ENCODE peak calls at places on chromosomes 7 and 10, in eight cellular contexts. I is breast epithelium, Y is GM12865, A is nephron progenitor cell, F is HFFc6, U is foreskin fibroblast, C is suprapubic skin, R is lung. P is an unnamed sample.

GRCh38 chr7:39526676-39527075 is 39.5 kb upstream of the YAE1 start:
- DNase-seq in I (no peak), Y (no peak), A (no peak), F (no peak), U (peak), C (no peak), R (no peak), P (no peak)

GRCh38 chr10:77746313-77746712 is 108.7 kb upstream of the KCNMA1 start:
- DNase-seq in I (no peak), Y (no peak), A (no peak), F (peak), U (peak), C (no peak), R (no peak), P (no peak)

GRCh38 chr10:69045441-69046300 is 42.2 kb upstream of the SRGN start:
- DNase-seq in I (no peak), Y (peak), A (no peak), F (no peak), U (no peak), C (no peak), R (no peak), P (no peak)

GRCh38 chr7:158651968-158652555 is 52.5 kb downstream of the NCAPG2 start:
- DNase-seq in I (no peak), Y (no peak), A (peak), F (no peak), U (peak), C (no peak), R (no peak), P (no peak)

GRCh38 chr7:593324-594115 is 73.9 kb upstream of the PDGFA start:
- DNase-seq in I (no peak), Y (peak), A (no peak), F (no peak), U (no peak), C (no peak), R (no peak), P (no peak)

GRCh38 chr7:39712746-39713145 is 89.4 kb downstream of the RALA start:
- DNase-seq in I (no peak), Y (no peak), A (no peak), F (no peak), U (no peak), C (no peak), R (no peak), P (no peak)

GRCh38 chr10:97611473-97611872 is 21.8 kb downstream of the MORN4 start:
- DNase-seq in I (no peak), Y (no peak), A (no peak), F (no peak), U (no peak), C (no peak), R (no peak), P (no peak)

GRCh38 chr7:106552645-106553445 is 108.1 kb downstream of the CCDC71L start:
- DNase-seq in I (no peak), Y (peak), A (no peak), F (no peak), U (no peak), C (no peak), R (no peak), P (no peak)

GRCh38 chr10:71831646-71832552 is 19.2 kb downstream of the PSAP start:
- DNase-seq in I (no peak), Y (no peak), A (no peak), F (peak), U (peak), C (no peak), R (no peak), P (no peak)

GRCh38 chr7:112428715-112429114 is 21.5 kb upstream of the IFRD1 start:
- DNase-seq in I (no peak), Y (no peak), A (no peak), F (no peak), U (no peak), C (no peak), R (no peak), P (no peak)

GRCh38 chr7:69656890-69657289 is 58.6 kb downstream of the AUTS2 start:
- DNase-seq in I (no peak), Y (no peak), A (no peak), F (no peak), U (peak), C (peak), R (no peak), P (no peak)

GRCh38 chr10:17316488-17317170 is 88.6 kb downstream of the VIM start:
- DNase-seq in I (no peak), Y (peak), A (no peak), F (no peak), U (no peak), C (no peak), R (no peak), P (no peak)

GRCh38 chr10:86389441-86390193 is 23.0 kb upstream of the GRID1 start:
- DNase-seq in I (no peak), Y (peak), A (peak), F (no peak), U (peak), C (no peak), R (peak), P (no peak)

GRCh38 chr10:77202857-77203256 is 434.8 kb downstream of the KCNMA1 start:
- DNase-seq in I (no peak), Y (no peak), A (no peak), F (no peak), U (no peak), C (no peak), R (no peak), P (no peak)

GRCh38 chr7:119196183-119196582 is 971.7 kb downstream of the ANKRD7 start:
- DNase-seq in I (no peak), Y (no peak), A (no peak), F (no peak), U (no peak), C (no peak), R (no peak), P (no peak)

GRCh38 chr7:42454006-42454405 is 217.0 kb upstream of the GLI3 start:
- DNase-seq in I (no peak), Y (no peak), A (no peak), F (no peak), U (peak), C (no peak), R (no peak), P (no peak)

GRCh38 chr7:6409991-6410693 is 37.6 kb downstream of the DAGLB start:
- DNase-seq in I (no peak), Y (no peak), A (peak), F (no peak), U (no peak), C (no peak), R (no peak), P (no peak)

GRCh38 chr10:29479081-29479917 is 155.5 kb downstream of the SVIL start:
- DNase-seq in I (no peak), Y (peak), A (no peak), F (no peak), U (peak), C (no peak), R (no peak), P (peak)

GRCh38 chr7:28848906-28849305 is 109.2 kb downstream of the TRIL start:
- DNase-seq in I (no peak), Y (no peak), A (no peak), F (no peak), U (no peak), C (no peak), R (no peak), P (no peak)

GRCh38 chr7:138228764-138229163 is 152.5 kb downstream of the AKR1D1 start:
- DNase-seq in I (no peak), Y (no peak), A (no peak), F (no peak), U (no peak), C (no peak), R (no peak), P (no peak)

GRCh38 chr7:158530800-158531609 is 56.6 kb downstream of the PTPRN2 start:
- DNase-seq in I (no peak), Y (no peak), A (no peak), F (no peak), U (no peak), C (no peak), R (no peak), P (no peak)

GRCh38 chr10:44993922-44994751 is 6.6 kb upstream of the ZNF22 start:
- DNase-seq in I (no peak), Y (no peak), A (no peak), F (no peak), U (peak), C (no peak), R (no peak), P (no peak)

GRCh38 chr10:69483988-69484387 is 32.7 kb downstream of the TSPAN15 start:
- DNase-seq in I (no peak), Y (no peak), A (no peak), F (no peak), U (no peak), C (no peak), R (no peak), P (no peak)

GRCh38 chr10:23994459-23995046 is 214.4 kb upstream of the KIAA1217 start:
- DNase-seq in I (peak), Y (peak), A (peak), F (peak), U (peak), C (peak), R (peak), P (peak)

GRCh38 chr10:69101451-69102095 is 13.7 kb downstream of the SRGN start:
- DNase-seq in I (no peak), Y (no peak), A (no peak), F (peak), U (peak), C (peak), R (no peak), P (no peak)

GRCh38 chr7:124840435-124840834 is 74.8 kb upstream of the GPR37 start:
- DNase-seq in I (no peak), Y (no peak), A (no peak), F (no peak), U (no peak), C (no peak), R (no peak), P (no peak)

GRCh38 chr7:47132471-47132870 is 449.4 kb downstream of the TNS3 start:
- DNase-seq in I (no peak), Y (no peak), A (no peak), F (no peak), U (peak), C (no peak), R (no peak), P (no peak)

GRCh38 chr10:10663587-10663986 is 354.1 kb upstream of the CELF2 start:
- DNase-seq in I (no peak), Y (no peak), A (no peak), F (no peak), U (peak), C (no peak), R (no peak), P (no peak)

GRCh38 chr7:18558503-18558902 is 63.0 kb downstream of the HDAC9 start:
- DNase-seq in I (no peak), Y (no peak), A (no peak), F (no peak), U (no peak), C (no peak), R (no peak), P (peak)

GRCh38 chr10:78821052-78821451 is 247.7 kb upstream of the ZMIZ1 start:
- DNase-seq in I (no peak), Y (no peak), A (no peak), F (no peak), U (no peak), C (no peak), R (no peak), P (no peak)

GRCh38 chr7:101717986-101718746 is 89.1 kb upstream of the MYL10 start:
- DNase-seq in I (no peak), Y (no peak), A (no peak), F (peak), U (peak), C (no peak), R (peak), P (no peak)

GRCh38 chr10:31754803-31755624 is 173.6 kb downstream of the ARHGAP12 start:
- DNase-seq in I (no peak), Y (no peak), A (no peak), F (peak), U (peak), C (no peak), R (no peak), P (peak)

GRCh38 chr10:34794835-34795234 is 20.3 kb downstream of the PARD3 start:
- DNase-seq in I (no peak), Y (no peak), A (no peak), F (no peak), U (no peak), C (no peak), R (no peak), P (no peak)

GRCh38 chr7:10483671-10484070 is 490.0 kb upstream of the PHF14 start:
- DNase-seq in I (no peak), Y (no peak), A (no peak), F (no peak), U (no peak), C (no peak), R (no peak), P (no peak)

GRCh38 chr10:79135790-79136189 is 67.0 kb downstream of the ZMIZ1 start:
- DNase-seq in I (no peak), Y (no peak), A (no peak), F (no peak), U (no peak), C (no peak), R (no peak), P (no peak)

DNA sequence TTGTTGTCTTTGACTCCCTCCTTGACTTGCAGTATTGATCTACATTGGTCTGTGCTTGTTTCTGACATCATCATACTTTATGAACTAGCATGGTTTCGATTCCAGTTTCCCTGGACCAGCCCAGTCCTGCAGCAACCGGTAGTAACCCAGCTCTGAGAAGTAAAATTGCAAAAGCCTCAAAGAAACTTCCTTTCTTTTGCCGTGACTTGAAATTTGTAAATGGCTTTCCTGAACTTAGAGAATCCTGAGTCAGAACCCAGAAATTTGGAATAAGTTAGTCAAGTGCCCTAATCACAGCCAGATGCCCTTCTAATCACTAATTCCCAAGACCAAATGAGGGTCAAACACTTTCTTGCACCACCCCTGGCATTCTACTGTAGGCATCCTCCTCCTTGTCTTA is 15.0 kb downstream of the TAS2R60 start:
- DNase-seq in I (no peak), Y (peak), A (no peak), F (peak), U (peak), C (no peak), R (no peak), P (no peak)
- TF ChIP-seq CTCF in I (no peak), Y (no peak), A (no peak), F (no peak), U (no peak), C (no peak), R (no peak), P (no peak)

GRCh38 chr7:26280723-26281122 is 10.9 kb upstream of the SNX10 start:
- DNase-seq in I (no peak), Y (no peak), A (no peak), F (no peak), U (no peak), C (no peak), R (no peak), P (no peak)

GRCh38 chr7:26275213-26275612 is 16.4 kb upstream of the SNX10 start:
- DNase-seq in I (no peak), Y (no peak), A (no peak), F (no peak), U (no peak), C (no peak), R (no peak), P (no peak)

GRCh38 chr7:26279405-26279804 is 12.3 kb upstream of the SNX10 start:
- DNase-seq in I (no peak), Y (peak), A (no peak), F (peak), U (no peak), C (no peak), R (no peak), P (no peak)

GRCh38 chr7:26280097-26280496 is 11.6 kb upstream of the SNX10 start:
- DNase-seq in I (no peak), Y (no peak), A (no peak), F (no peak), U (no peak), C (no peak), R (no peak), P (no peak)

GRCh38 chr7:26278769-26279168 is 12.9 kb upstream of the SNX10 start:
- DNase-seq in I (no peak), Y (peak), A (no peak), F (peak), U (no peak), C (no peak), R (no peak), P (no peak)
- TF ChIP-seq CTCF in I (no peak), Y (no peak), A (no peak), F (peak), U (no peak), C (no peak), R (peak), P (no peak)

DNA sequence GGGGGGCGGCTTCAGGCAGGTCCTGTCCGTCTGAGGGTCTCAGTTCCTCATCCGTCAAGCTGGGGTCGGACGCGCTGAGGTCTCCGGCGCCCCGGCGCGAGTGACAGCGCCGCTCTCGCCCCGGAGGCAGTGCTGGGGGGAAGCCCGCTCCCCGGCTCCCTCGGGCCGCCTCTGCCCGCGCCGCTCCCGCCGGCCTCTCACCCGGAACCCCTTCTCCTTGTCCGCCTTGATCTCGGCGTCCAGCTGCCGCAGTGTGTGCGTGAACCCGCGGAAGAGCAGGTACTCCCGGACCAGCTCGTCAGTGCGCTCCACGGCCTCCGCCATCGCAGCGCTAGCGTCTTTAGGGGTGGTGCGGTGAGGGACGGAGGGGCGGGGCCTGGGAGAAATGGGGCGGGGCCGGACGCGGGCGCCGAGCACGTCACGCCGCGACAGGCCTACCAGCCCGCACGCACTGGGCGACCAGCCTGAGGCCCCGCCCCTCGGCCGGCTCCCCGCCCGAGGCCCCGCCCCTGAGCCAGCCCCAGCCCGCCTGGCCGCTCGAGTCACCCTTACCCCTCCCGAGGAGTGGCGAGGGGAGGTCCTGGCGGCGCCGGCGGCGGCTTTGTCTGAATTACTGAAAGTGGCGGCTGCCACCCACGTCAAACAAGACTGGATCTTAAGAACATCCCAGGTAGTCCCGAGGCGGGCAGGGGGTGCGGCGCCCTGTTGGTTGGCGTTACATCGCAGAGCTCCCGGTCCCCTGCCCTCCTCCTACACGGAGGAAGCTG is at the start of gene WDR91:
- DNase-seq in I (peak), Y (peak), A (peak), F (peak), U (peak), C (peak), R (peak), P (peak)
- TF ChIP-seq CTCF in I (no peak), Y (no peak), A (no peak), F (no peak), U (no peak), C (no peak), R (no peak), P (no peak)

DNA sequence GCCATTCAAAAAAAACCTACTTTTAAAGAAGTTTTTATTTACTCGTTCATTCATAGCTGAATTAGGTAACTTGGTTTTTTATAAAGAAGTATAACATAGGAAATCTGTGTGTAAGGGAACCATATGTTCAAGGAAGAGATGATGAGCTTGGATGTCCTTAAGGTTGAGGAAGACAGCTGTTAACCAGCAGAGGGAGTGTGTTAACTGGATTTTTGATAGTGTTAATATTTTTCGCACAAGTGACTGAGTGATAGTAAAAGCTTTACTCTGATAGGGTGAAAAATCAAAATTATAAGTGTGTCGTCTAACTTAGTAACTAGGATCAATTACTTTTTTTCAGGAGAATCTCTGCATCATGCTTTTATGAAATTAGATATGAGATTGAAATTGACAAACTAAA is 134.7 kb downstream of the ARL5B start:
- DNase-seq in I (no peak), Y (no peak), A (no peak), F (no peak), U (no peak), C (no peak), R (no peak), P (peak)
- TF ChIP-seq CTCF in I (no peak), Y (no peak), A (peak), F (peak), U (peak), C (no peak), R (no peak), P (peak)

GRCh38 chr10:114501650-114502049 is 97.3 kb upstream of the AFAP1L2 start:
- DNase-seq in I (no peak), Y (no peak), A (no peak), F (no peak), U (no peak), C (no peak), R (no peak), P (no peak)
- TF ChIP-seq CTCF in I (no peak), Y (no peak), A (no peak), F (peak), U (no peak), C (no peak), R (no peak), P (no peak)

GRCh38 chr10:87625658-87626057 is 34.0 kb upstream of the PAPSS2 start:
- DNase-seq in I (no peak), Y (no peak), A (no peak), F (no peak), U (no peak), C (no peak), R (no peak), P (no peak)

GRCh38 chr10:87623191-87623590 is 36.5 kb upstream of the PAPSS2 start:
- DNase-seq in I (no peak), Y (no peak), A (no peak), F (no peak), U (no peak), C (no peak), R (no peak), P (no peak)

GRCh38 chr10:87619705-87620104 is 40.0 kb upstream of the PAPSS2 start:
- DNase-seq in I (no peak), Y (no peak), A (no peak), F (peak), U (peak), C (no peak), R (peak), P (no peak)

GRCh38 chr10:87618470-87619423 is 40.9 kb upstream of the PAPSS2 start:
- DNase-seq in I (no peak), Y (no peak), A (no peak), F (no peak), U (peak), C (no peak), R (peak), P (no peak)

DNA sequence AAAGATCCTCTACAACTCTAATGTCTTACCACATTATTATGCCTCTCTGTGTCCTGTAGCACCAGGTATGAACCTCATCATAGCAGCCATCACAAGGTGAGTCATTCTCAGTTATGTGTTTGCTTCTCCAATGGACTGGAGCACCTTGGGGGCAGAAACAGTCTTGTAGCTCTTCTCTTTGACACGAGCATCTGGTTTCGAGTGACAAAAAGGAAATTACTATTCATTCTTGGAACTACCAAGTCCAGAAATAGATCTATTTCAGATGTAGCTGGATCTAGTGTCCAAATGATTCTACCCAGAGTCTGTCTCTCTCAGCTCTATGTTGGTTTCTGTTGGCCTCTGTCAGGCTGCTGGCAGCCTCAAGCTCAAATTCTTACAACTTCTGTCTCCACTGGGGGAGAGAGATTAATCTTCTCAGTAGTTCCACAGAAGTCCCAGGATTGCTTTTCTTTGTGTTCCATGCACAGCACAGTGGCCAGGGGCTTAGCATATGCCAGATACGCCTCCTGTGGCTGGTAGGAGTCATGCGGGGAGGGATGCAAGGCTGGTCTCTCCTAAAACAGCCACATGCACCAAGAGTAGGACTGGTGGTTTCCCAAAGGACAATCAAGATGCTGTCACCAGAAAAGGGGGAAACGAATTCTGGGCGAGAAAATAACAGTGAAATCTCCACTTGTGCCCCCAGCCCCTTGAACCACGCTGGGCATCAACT is 37.2 kb upstream of the PAPSS2 start:
- DNase-seq in I (no peak), Y (peak), A (no peak), F (no peak), U (no peak), C (no peak), R (no peak), P (no peak)
- TF ChIP-seq CTCF in I (no peak), Y (peak), A (no peak), F (no peak), U (no peak), C (no peak), R (no peak), P (no peak)

GRCh38 chr10:103752680-103753248 is 102.6 kb downstream of the SH3PXD2A start:
- DNase-seq in I (no peak), Y (peak), A (peak), F (no peak), U (peak), C (no peak), R (no peak), P (no peak)
- TF ChIP-seq CTCF in I (peak), Y (peak), A (peak), F (peak), U (peak), C (peak), R (peak), P (peak)